ENCODE peak calls at places on chromosomes 1 and 21, in six cellular contexts. M is HCT116, W is astrocyte, F is SK-N-SH, E is prostate gland, A is body of pancreas. H is an unnamed sample. For H3K36me3, the result is how much of the 10 kb centered on the place peaks cover.

GRCh38 chr1:5389101-5389885 is 602.9 kb downstream of the NPHP4 start:
- DNase-seq in M (no peak), W (no peak), F (no peak), E (no peak), A (no peak), H (no peak)

GRCh38 chr1:53684741-53685140 is 54.2 kb downstream of the GLIS1 start:
- DNase-seq in M (no peak), W (no peak), F (no peak), E (no peak), A (no peak), H (no peak)

GRCh38 chr1:112937495-112937894 is 18.5 kb downstream of the SLC16A1 start:
- DNase-seq in M (no peak), W (no peak), F (no peak), E (no peak), A (no peak), H (no peak)

GRCh38 chr21:31371715-31372114 is 27.7 kb upstream of the TIAM1 start:
- DNase-seq in M (no peak), W (no peak), F (no peak), E (no peak), A (no peak), H (no peak)

GRCh38 chr1:32724678-32725594 is 22.4 kb upstream of the SYNC start:
- DNase-seq in M (peak), W (peak), F (peak), E (no peak), A (no peak), H (peak)

GRCh38 chr1:17110555-17110926 is 8.7 kb downstream of the PADI2 start:
- DNase-seq in M (no peak), W (no peak), F (no peak), E (no peak), A (no peak), H (no peak)

GRCh38 chr1:24416666-24417391 is 1.2 kb downstream of the NIPAL3 start:
- DNase-seq in M (no peak), W (peak), F (no peak), E (no peak), A (no peak), H (no peak)

GRCh38 chr1:13759072-13759471 is 59.1 kb downstream of the PRDM2 start:
- DNase-seq in M (peak), W (no peak), F (no peak), E (peak), A (peak), H (peak)

GRCh38 chr1:37472994-37473393 is 1.4 kb upstream of the ZC3H12A start:
- DNase-seq in M (no peak), W (no peak), F (no peak), E (no peak), A (no peak), H (no peak)

GRCh38 chr1:248820041-248820585 is 5.6 kb downstream of the SH3BP5L start:
- DNase-seq in M (no peak), W (no peak), F (peak), E (no peak), A (no peak), H (no peak)

GRCh38 chr1:89460348-89460747 is 64.3 kb upstream of the LRRC8B start:
- DNase-seq in M (no peak), W (no peak), F (no peak), E (no peak), A (no peak), H (no peak)

GRCh38 chr1:203276916-203277535 is 28.3 kb upstream of the BTG2 start:
- DNase-seq in M (no peak), W (no peak), F (no peak), E (no peak), A (no peak), H (no peak)

GRCh38 chr1:41341756-41342562 is 19.3 kb upstream of the FOXO6 start:
- DNase-seq in M (no peak), W (peak), F (no peak), E (no peak), A (peak), H (no peak)

GRCh38 chr1:67298762-67299161 is 8.9 kb upstream of the IL12RB2 start:
- DNase-seq in M (no peak), W (no peak), F (no peak), E (no peak), A (no peak), H (no peak)

GRCh38 chr1:114597949-114598348 is 16.5 kb upstream of the BCAS2 start:
- DNase-seq in M (no peak), W (no peak), F (no peak), E (no peak), A (no peak), H (no peak)

GRCh38 chr1:23644555-23644866 is 47.1 kb upstream of the RPL11 start:
- DNase-seq in M (no peak), W (no peak), F (no peak), E (no peak), A (no peak), H (no peak)

GRCh38 chr1:155989242-155989991 is 11.1 kb upstream of the ARHGEF2 start:
- DNase-seq in M (no peak), W (no peak), F (peak), E (peak), A (peak), H (peak)

GRCh38 chr1:155499953-155500621 is 62.5 kb downstream of the ASH1L start:
- DNase-seq in M (no peak), W (no peak), F (peak), E (peak), A (no peak), H (no peak)

GRCh38 chr1:96049759-96050409 is 671.7 kb upstream of the PTBP2 start:
- DNase-seq in M (no peak), W (no peak), F (no peak), E (no peak), A (no peak), H (no peak)

GRCh38 chr1:160046494-160047115 is 14.8 kb upstream of the PIGM start:
- DNase-seq in M (no peak), W (no peak), F (peak), E (peak), A (peak), H (peak)

GRCh38 chr1:59971464-59971911 is 44.9 kb upstream of the CYP2J2 start:
- DNase-seq in M (peak), W (no peak), F (peak), E (peak), A (peak), H (peak)

GRCh38 chr1:156936721-156937220 is 16.3 kb downstream of the LRRC71 start:
- DNase-seq in M (no peak), W (no peak), F (no peak), E (no peak), A (no peak), H (no peak)

GRCh38 chr1:89360716-89361115 is 3.1 kb upstream of the GBP6 start:
- DNase-seq in M (no peak), W (no peak), F (no peak), E (no peak), A (no peak), H (no peak)

GRCh38 chr1:211420389-211420788 is 71.6 kb downstream of the RD3 start:
- DNase-seq in M (no peak), W (peak), F (no peak), E (no peak), A (no peak), H (no peak)

GRCh38 chr1:100713636-100714035 is 5.9 kb upstream of the VCAM1 start:
- DNase-seq in M (no peak), W (no peak), F (no peak), E (no peak), A (no peak), H (no peak)

GRCh38 chr1:10528066-10529014 is 53.6 kb downstream of the PEX14 start:
- DNase-seq in M (peak), W (peak), F (no peak), E (peak), A (peak), H (no peak)

GRCh38 chr1:112702420-112703261 is 4.3 kb downstream of the RHOC start:
- DNase-seq in M (no peak), W (no peak), F (no peak), E (no peak), A (no peak), H (no peak)

GRCh38 chr21:38443110-38443509 is 55.2 kb downstream of the ERG start:
- DNase-seq in M (no peak), W (no peak), F (no peak), E (no peak), A (no peak), H (no peak)

GRCh38 chr21:45140346-45140940 is 66.1 kb downstream of the ADARB1 start:
- DNase-seq in M (peak), W (peak), F (peak), E (peak), A (peak), H (peak)

GRCh38 chr21:42677339-42678117 is 24.1 kb downstream of the PDE9A start:
- DNase-seq in M (no peak), W (peak), F (no peak), E (no peak), A (no peak), H (no peak)

GRCh38 chr21:14573244-14573643 is 27.1 kb upstream of the SAMSN1 start:
- DNase-seq in M (no peak), W (no peak), F (no peak), E (no peak), A (no peak), H (no peak)

GRCh38 chr21:44957901-44958451 is 18.1 kb downstream of the SLX9 start:
- DNase-seq in M (no peak), W (no peak), F (no peak), E (no peak), A (no peak), H (no peak)

GRCh38 chr1:175002910-175003517 is 3.3 kb downstream of the CACYBP start:
- DNase-seq in M (no peak), W (no peak), F (no peak), E (no peak), A (no peak), H (no peak)

GRCh38 chr1:236654957-236655356 is 31.3 kb upstream of the ACTN2 start:
- DNase-seq in M (no peak), W (no peak), F (no peak), E (no peak), A (no peak), H (no peak)

GRCh38 chr21:43613755-43614638 is 45.3 kb downstream of the HSF2BP start:
- DNase-seq in M (no peak), W (peak), F (no peak), E (no peak), A (no peak), H (no peak)

GRCh38 chr1:247189981-247190798 is 18.4 kb upstream of the ZNF124 start:
- DNase-seq in M (no peak), W (no peak), F (no peak), E (no peak), A (no peak), H (no peak)
- H3K36me3 ChIP-seq in M (under half), W (under half), F (half or more), E (under half), A (under half), H (under half)

DNA sequence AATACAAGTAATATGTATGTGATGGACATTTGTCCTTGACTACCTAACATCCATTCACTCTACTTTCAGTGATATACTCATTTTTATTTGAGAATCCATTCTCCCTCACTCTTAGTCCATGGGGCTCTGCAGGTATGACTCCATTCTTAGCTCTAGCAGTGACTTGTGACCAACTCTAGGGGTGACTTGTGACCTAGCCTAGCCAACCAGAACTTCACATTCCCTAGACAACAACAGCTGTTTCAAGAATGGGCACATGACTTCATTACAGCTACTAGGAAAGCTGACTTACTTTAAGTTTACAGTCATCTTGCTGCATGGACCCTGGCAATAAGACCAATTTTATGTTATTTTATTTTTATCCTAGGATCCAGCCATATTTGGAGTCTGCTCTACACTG is 23.6 kb upstream of the DDX59 start:
- DNase-seq in M (no peak), W (no peak), F (no peak), E (no peak), A (no peak), H (no peak)
- TF ChIP-seq CTCF in M (no peak), W (no peak), F (no peak), E (no peak), A (no peak), H (no peak)

DNA sequence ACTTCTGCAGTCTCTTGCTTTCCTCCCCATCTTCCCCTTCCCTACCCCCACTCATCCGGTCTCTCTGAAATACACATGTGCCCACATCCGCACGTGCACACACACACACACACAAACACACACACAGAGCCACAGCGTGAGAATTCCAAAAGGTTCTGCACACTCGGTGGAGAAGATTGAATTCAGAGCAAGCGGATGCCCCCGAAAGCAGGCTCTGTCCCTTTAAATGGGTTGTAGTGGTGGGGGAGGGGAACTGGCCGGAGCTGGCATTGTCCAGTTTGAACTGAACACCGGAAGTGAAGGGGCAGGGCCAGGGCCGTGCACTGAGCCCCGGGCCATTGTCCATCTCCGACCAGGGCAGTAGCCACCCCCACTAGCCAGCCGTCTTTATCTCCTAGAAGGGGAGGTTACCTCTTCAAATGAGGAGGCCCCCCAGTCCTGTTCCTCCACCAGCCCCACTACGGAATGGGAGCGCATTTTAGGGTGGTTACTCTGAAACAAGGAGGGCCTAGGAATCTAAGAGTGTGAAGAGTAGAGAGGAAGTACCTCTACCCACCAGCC is 1.3 kb upstream of the LIN28A start:
- DNase-seq in M (no peak), W (no peak), F (peak), E (no peak), A (no peak), H (no peak)
- H3K27ac ChIP-seq in M (no peak), W (no peak), F (no peak), E (no peak), A (no peak), H (no peak)

DNA sequence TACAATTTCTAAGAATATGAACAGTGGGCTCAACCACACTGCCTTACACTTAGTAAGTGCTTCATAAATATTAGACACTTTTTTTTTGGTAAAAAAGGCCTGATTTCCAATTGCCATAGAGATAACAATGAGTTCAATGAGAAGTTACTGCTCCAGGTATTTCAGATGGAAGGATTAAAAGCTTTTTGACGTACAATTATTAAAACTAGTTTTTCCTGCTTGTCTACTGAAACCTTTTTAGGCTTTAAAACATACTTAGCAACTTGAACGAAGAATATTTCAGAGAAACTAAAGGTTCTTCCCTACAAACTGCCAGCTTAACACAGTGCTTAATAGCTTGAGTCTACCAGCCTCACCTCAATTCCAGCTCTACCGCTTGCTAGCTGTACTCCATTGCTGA is 43.7 kb downstream of the TRIT1 start:
- DNase-seq in M (no peak), W (no peak), F (no peak), E (no peak), A (no peak), H (no peak)
- H3K36me3 ChIP-seq in M (under half), W (half or more), F (half or more), E (under half), A (under half), H (under half)

GRCh38 chr1:2168090-2168489 is 26.5 kb downstream of the FAAP20 start:
- DNase-seq in M (no peak), W (no peak), F (no peak), E (no peak), A (no peak), H (no peak)
- TF ChIP-seq CTCF in M (no peak), W (no peak), F (no peak), E (no peak), A (no peak), H (no peak)

GRCh38 chr1:92969517-92969916 is 8.3 kb upstream of the DIPK1A start:
- DNase-seq in M (no peak), W (no peak), F (no peak), E (no peak), A (no peak), H (no peak)

GRCh38 chr1:92972413-92973129 is 11.3 kb upstream of the DIPK1A start:
- DNase-seq in M (no peak), W (no peak), F (no peak), E (no peak), A (no peak), H (no peak)

GRCh38 chr1:92975551-92976232 is 14.4 kb upstream of the DIPK1A start:
- DNase-seq in M (no peak), W (no peak), F (no peak), E (no peak), A (peak), H (no peak)

GRCh38 chr1:92970990-92971689 is 9.9 kb upstream of the DIPK1A start:
- DNase-seq in M (no peak), W (no peak), F (no peak), E (no peak), A (no peak), H (no peak)

DNA sequence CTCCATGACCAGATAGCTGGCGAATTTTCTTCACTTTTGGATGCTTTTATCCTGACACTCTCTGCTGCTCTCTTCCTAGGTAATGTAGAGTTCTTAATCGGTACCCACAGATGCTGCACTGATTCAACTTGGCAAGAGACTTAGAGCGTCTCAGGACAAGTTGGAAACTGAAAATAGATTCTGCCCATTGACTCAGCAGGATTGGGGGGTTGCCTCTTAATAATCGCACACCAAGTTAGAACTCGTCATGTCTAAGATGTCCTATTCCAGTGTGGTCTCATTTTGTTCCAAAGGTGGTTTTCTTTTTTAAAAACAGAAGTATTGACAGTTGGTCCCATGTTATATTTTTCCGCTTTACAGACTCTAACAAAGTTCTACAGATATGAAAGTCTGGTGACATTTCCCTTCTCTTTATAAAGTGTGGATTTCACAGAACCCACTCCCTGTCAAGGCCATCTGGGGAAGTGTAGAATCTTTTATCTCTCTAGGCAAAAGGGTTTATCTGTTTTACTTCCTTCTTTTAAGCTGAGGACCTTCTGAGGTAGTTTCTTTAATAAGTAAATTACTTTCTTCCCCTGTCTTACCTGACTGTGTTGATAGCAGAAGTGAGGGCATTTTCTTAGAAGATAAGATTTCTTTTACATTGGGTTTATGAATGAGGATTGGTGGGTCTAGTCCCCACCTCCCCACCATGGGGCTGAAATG is 12.1 kb upstream of the DIPK1A start:
- DNase-seq in M (no peak), W (no peak), F (no peak), E (no peak), A (no peak), H (no peak)
- H3K27ac ChIP-seq in M (no peak), W (no peak), F (no peak), E (no peak), A (no peak), H (no peak)

GRCh38 chr1:117101334-117101733 is 20.2 kb downstream of the TRIM45 start:
- DNase-seq in M (no peak), W (no peak), F (no peak), E (no peak), A (no peak), H (no peak)
- H3K36me3 ChIP-seq in M (half or more), W (under half), F (under half), E (under half), A (under half), H (under half)

GRCh38 chr1:229254910-229255541 is 15.9 kb upstream of the RAB4A start:
- DNase-seq in M (no peak), W (no peak), F (peak), E (peak), A (peak), H (no peak)
- TF ChIP-seq CTCF in M (peak), W (no peak), F (peak), E (peak), A (peak), H (no peak)

DNA sequence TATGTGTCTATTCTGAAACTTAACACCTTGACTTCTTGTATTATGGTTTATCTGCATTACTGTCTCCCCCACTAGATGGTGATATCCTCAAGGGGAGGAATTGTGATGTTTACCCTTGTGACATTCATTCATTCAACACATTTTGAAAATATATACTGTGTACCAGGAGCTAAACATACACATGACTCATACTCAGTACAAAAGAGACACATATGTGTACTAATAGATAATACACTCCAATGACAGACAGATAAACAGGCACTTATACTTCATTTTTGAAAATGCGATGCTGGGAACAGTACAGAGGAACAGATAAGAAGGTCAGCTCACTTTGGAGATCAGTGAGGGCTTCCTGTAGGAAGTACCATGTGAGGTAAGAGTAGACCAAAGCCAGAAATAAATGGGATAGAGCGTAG is 8.9 kb upstream of the RAB3GAP2 start:
- DNase-seq in M (peak), W (peak), F (peak), E (no peak), A (no peak), H (no peak)
- H3K27ac ChIP-seq in M (no peak), W (no peak), F (no peak), E (no peak), A (no peak), H (no peak)

H was measured in lung.